ENCODE peak calls at places on chromosomes 5 and 9, in eight cellular contexts. One of them, this sample, is unnamed.

GRCh38 chr5:154534457-154535050 is 56.5 kb upstream of the HAND1 start:
- DNase-seq in GM19239: no peak
- DNase-seq in foreskin melanocyte: no peak
- DNase-seq in Ammon's horn: no peak
- DNase-seq in brain microvascular endothelial cell: no peak
- DNase-seq in coronary artery: no peak
- DNase-seq in ecto neural progenitor cell: no peak
- DNase-seq in right lobe of liver: no peak
- DNase-seq in this sample: no peak

GRCh38 chr9:19998823-19999455 is 210.1 kb upstream of the SLC24A2 start:
- DNase-seq in GM19239: no peak
- DNase-seq in foreskin melanocyte: no peak
- DNase-seq in Ammon's horn: no peak
- DNase-seq in brain microvascular endothelial cell: peak
- DNase-seq in coronary artery: no peak
- DNase-seq in ecto neural progenitor cell: no peak
- DNase-seq in right lobe of liver: no peak
- DNase-seq in this sample: no peak

GRCh38 chr9:128081052-128081451 is 13.0 kb downstream of the SLC25A25 start:
- DNase-seq in GM19239: no peak
- DNase-seq in foreskin melanocyte: no peak
- DNase-seq in Ammon's horn: no peak
- DNase-seq in brain microvascular endothelial cell: peak
- DNase-seq in coronary artery: no peak
- DNase-seq in ecto neural progenitor cell: peak
- DNase-seq in right lobe of liver: no peak
- DNase-seq in this sample: no peak

GRCh38 chr9:135273077-135273476 is 185.6 kb downstream of the OLFM1 start:
- DNase-seq in GM19239: no peak
- DNase-seq in foreskin melanocyte: no peak
- DNase-seq in Ammon's horn: no peak
- DNase-seq in brain microvascular endothelial cell: no peak
- DNase-seq in coronary artery: no peak
- DNase-seq in ecto neural progenitor cell: no peak
- DNase-seq in right lobe of liver: no peak
- DNase-seq in this sample: no peak

GRCh38 chr5:78243639-78244038 is 50.9 kb downstream of the AP3B1 start:
- DNase-seq in GM19239: no peak
- DNase-seq in foreskin melanocyte: no peak
- DNase-seq in Ammon's horn: no peak
- DNase-seq in brain microvascular endothelial cell: peak
- DNase-seq in coronary artery: no peak
- DNase-seq in ecto neural progenitor cell: no peak
- DNase-seq in right lobe of liver: no peak
- DNase-seq in this sample: no peak

GRCh38 chr9:77594963-77595362 is 53.2 kb downstream of the GNA14 start:
- DNase-seq in GM19239: no peak
- DNase-seq in foreskin melanocyte: no peak
- DNase-seq in Ammon's horn: no peak
- DNase-seq in brain microvascular endothelial cell: no peak
- DNase-seq in coronary artery: no peak
- DNase-seq in ecto neural progenitor cell: no peak
- DNase-seq in right lobe of liver: no peak
- DNase-seq in this sample: no peak

GRCh38 chr5:132050661-132051371 is 9.6 kb upstream of the IL3 start:
- DNase-seq in GM19239: no peak
- DNase-seq in foreskin melanocyte: no peak
- DNase-seq in Ammon's horn: no peak
- DNase-seq in brain microvascular endothelial cell: no peak
- DNase-seq in coronary artery: peak
- DNase-seq in ecto neural progenitor cell: no peak
- DNase-seq in right lobe of liver: no peak
- DNase-seq in this sample: no peak

GRCh38 chr9:135992486-135993408 is 31.6 kb upstream of the UBAC1 start:
- DNase-seq in GM19239: peak
- DNase-seq in foreskin melanocyte: peak
- DNase-seq in Ammon's horn: peak
- DNase-seq in brain microvascular endothelial cell: peak
- DNase-seq in coronary artery: peak
- DNase-seq in ecto neural progenitor cell: peak
- DNase-seq in right lobe of liver: peak
- DNase-seq in this sample: peak

GRCh38 chr9:79489241-79490000 is 82.3 kb upstream of the TLE4 start:
- DNase-seq in GM19239: no peak
- DNase-seq in foreskin melanocyte: peak
- DNase-seq in Ammon's horn: peak
- DNase-seq in brain microvascular endothelial cell: peak
- DNase-seq in coronary artery: no peak
- DNase-seq in ecto neural progenitor cell: no peak
- DNase-seq in right lobe of liver: no peak
- DNase-seq in this sample: peak

GRCh38 chr9:129962889-129963703 is 79.9 kb downstream of the FNBP1 start:
- DNase-seq in GM19239: peak
- DNase-seq in foreskin melanocyte: peak
- DNase-seq in Ammon's horn: peak
- DNase-seq in brain microvascular endothelial cell: peak
- DNase-seq in coronary artery: peak
- DNase-seq in ecto neural progenitor cell: peak
- DNase-seq in right lobe of liver: peak
- DNase-seq in this sample: peak

GRCh38 chr5:8720476-8720875 is 825.4 kb downstream of the SEMA5A start:
- DNase-seq in GM19239: no peak
- DNase-seq in foreskin melanocyte: no peak
- DNase-seq in Ammon's horn: no peak
- DNase-seq in brain microvascular endothelial cell: peak
- DNase-seq in coronary artery: no peak
- DNase-seq in ecto neural progenitor cell: no peak
- DNase-seq in right lobe of liver: no peak
- DNase-seq in this sample: no peak

GRCh38 chr5:96752341-96753016 is 55.3 kb downstream of the ERAP1 start:
- DNase-seq in GM19239: no peak
- DNase-seq in foreskin melanocyte: peak
- DNase-seq in Ammon's horn: peak
- DNase-seq in brain microvascular endothelial cell: peak
- DNase-seq in coronary artery: no peak
- DNase-seq in ecto neural progenitor cell: no peak
- DNase-seq in right lobe of liver: no peak
- DNase-seq in this sample: peak

GRCh38 chr9:33452828-33453271 is 5.5 kb upstream of the AQP3 start:
- DNase-seq in GM19239: no peak
- DNase-seq in foreskin melanocyte: peak
- DNase-seq in Ammon's horn: peak
- DNase-seq in brain microvascular endothelial cell: peak
- DNase-seq in coronary artery: no peak
- DNase-seq in ecto neural progenitor cell: peak
- DNase-seq in right lobe of liver: no peak
- DNase-seq in this sample: peak

GRCh38 chr5:86152988-86153560 is 464.7 kb upstream of the COX7C start:
- DNase-seq in GM19239: no peak
- DNase-seq in foreskin melanocyte: no peak
- DNase-seq in Ammon's horn: no peak
- DNase-seq in brain microvascular endothelial cell: no peak
- DNase-seq in coronary artery: no peak
- DNase-seq in ecto neural progenitor cell: no peak
- DNase-seq in right lobe of liver: no peak
- DNase-seq in this sample: no peak

GRCh38 chr5:180974612-180975315 is 13.9 kb upstream of the BTNL3 start:
- DNase-seq in GM19239: no peak
- DNase-seq in foreskin melanocyte: no peak
- DNase-seq in Ammon's horn: no peak
- DNase-seq in brain microvascular endothelial cell: no peak
- DNase-seq in coronary artery: no peak
- DNase-seq in ecto neural progenitor cell: no peak
- DNase-seq in right lobe of liver: no peak
- DNase-seq in this sample: no peak